ENCODE peak calls at places on chromosomes 5 and 9, in seven cellular contexts. C is ovary, Y is A549, H is NB4, M is transverse colon, J is stomach, I is spleen. F is an unnamed sample.
A peak's percentile ranks its signal among the peaks of the same experiment; 100 is the strongest.

GRCh38 chr5:170572453-170572852 is 68.6 kb downstream of the KCNIP1 start:
- DNase-seq in J (no peak), C (no peak), Y (peak; percentile 3), M (no peak), I (no peak), H (peak; percentile 14), F (peak; percentile 31)

GRCh38 chr5:76807296-76807695 is 11.5 kb upstream of the F2RL1 start:
- DNase-seq in C (no peak), H (no peak), I (no peak), J (no peak), Y (peak; percentile 73), M (no peak), F (no peak)

GRCh38 chr5:145803072-145803471 is 32.1 kb downstream of the PRELID2 start:
- DNase-seq in J (no peak), Y (no peak), H (no peak), M (no peak), I (no peak), C (no peak), F (no peak)

GRCh38 chr5:139312075-139312474 is 18.5 kb downstream of the MATR3 start:
- DNase-seq in H (no peak), J (no peak), M (no peak), I (no peak), C (no peak), Y (no peak), F (no peak)

GRCh38 chr9:107138261-107138992 is 144.7 kb upstream of the RAD23B start:
- DNase-seq in J (no peak), Y (no peak), H (no peak), I (no peak), M (no peak), C (no peak), F (no peak)

GRCh38 chr9:21674894-21675293 is 127.5 kb upstream of the MTAP start:
- DNase-seq in I (no peak), H (no peak), J (no peak), M (no peak), C (no peak), Y (no peak), F (no peak)

GRCh38 chr9:82894961-82895902 is 167.7 kb downstream of the RASEF start:
- DNase-seq in C (no peak), Y (no peak), J (no peak), M (peak; percentile 22), H (no peak), I (no peak), F (no peak)

GRCh38 chr5:164893071-164893470 is 1387.7 kb downstream of the MAT2B start:
- DNase-seq in M (no peak), Y (no peak), H (no peak), J (no peak), I (no peak), C (no peak), F (no peak)

GRCh38 chr5:68465934-68466551 is 250.5 kb downstream of the PIK3R1 start:
- DNase-seq in J (no peak), M (no peak), H (no peak), C (no peak), Y (no peak), I (no peak), F (no peak)

GRCh38 chr9:35051069-35051967 is 21.1 kb downstream of the VCP start:
- DNase-seq in H (peak; percentile 81), J (peak; percentile 45), M (peak; percentile 41), C (peak; percentile 41), I (no peak), Y (peak; percentile 52), F (no peak)

GRCh38 chr9:110996436-110997224 is 41.6 kb downstream of the LPAR1 start:
- DNase-seq in J (peak; percentile 39), C (peak; percentile 36), Y (no peak), M (peak; percentile 52), I (no peak), H (no peak), F (peak; percentile 91)

GRCh38 chr5:172524573-172525021 is 70.3 kb upstream of the SH3PXD2B start:
- DNase-seq in C (no peak), Y (no peak), M (peak; percentile 33), I (peak; percentile 14), J (no peak), H (no peak), F (peak; percentile 16)

GRCh38 chr9:35935261-35935660 is 22.7 kb downstream of the OR2S2 start:
- DNase-seq in Y (no peak), H (no peak), M (no peak), C (no peak), I (no peak), J (no peak), F (no peak)

GRCh38 chr5:133321286-133321832 is 269.5 kb downstream of the HSPA4 start:
- DNase-seq in J (no peak), H (no peak), M (no peak), C (no peak), Y (no peak), I (peak; percentile 56), F (no peak)

GRCh38 chr9:75890541-75891276 is at the start of gene PCSK5:
- DNase-seq in M (peak; percentile 94), Y (peak; percentile 90), H (peak; percentile 57), I (peak; percentile 91), J (peak; percentile 75), C (peak; percentile 95), F (peak; percentile 97)

GRCh38 chr9:77177894-77178794 is 810 bp downstream of the VPS13A start:
- DNase-seq in C (peak; percentile 37), M (peak; percentile 53), H (peak; percentile 69), I (peak; percentile 89), Y (peak; percentile 32), J (peak; percentile 44), F (no peak)

GRCh38 chr9:77375956-77376532 is 198.7 kb downstream of the VPS13A start:
- DNase-seq in M (no peak), I (no peak), Y (no peak), C (no peak), J (no peak), H (no peak), F (no peak)

GRCh38 chr9:127567119-127567897 is 44.8 kb upstream of the STXBP1 start:
- DNase-seq in M (peak; percentile 81), I (no peak), J (peak; percentile 76), Y (peak; percentile 61), H (peak; percentile 40), C (peak; percentile 52), F (no peak)

GRCh38 chr5:39691993-39692392 is 267.2 kb upstream of the DAB2 start:
- DNase-seq in H (no peak), I (no peak), M (no peak), C (no peak), Y (peak; percentile 12), J (no peak), F (no peak)

GRCh38 chr9:111287127-111287526 is 42.9 kb downstream of the OR2K2 start:
- DNase-seq in Y (peak; percentile 6), C (no peak), M (no peak), H (no peak), J (no peak), I (no peak), F (no peak)

GRCh38 chr9:70413427-70413797 is 1.0 kb downstream of the KLF9 start:
- DNase-seq in C (no peak), H (no peak), J (no peak), I (no peak), M (no peak), Y (no peak), F (no peak)

GRCh38 chr5:54522080-54522479 is 4.5 kb downstream of the SNX18 start:
- DNase-seq in J (no peak), I (no peak), Y (no peak), H (no peak), M (no peak), C (no peak), F (no peak)

GRCh38 chr5:54520940-54521339 is 3.4 kb downstream of the SNX18 start:
- DNase-seq in M (no peak), C (no peak), I (no peak), Y (no peak), H (no peak), J (no peak), F (no peak)

GRCh38 chr5:54518146-54519082 is 855 bp downstream of the SNX18 start:
- DNase-seq in H (peak; percentile 76), C (peak; percentile 44), Y (peak; percentile 17), J (peak; percentile 70), M (peak; percentile 58), I (peak; percentile 95), F (no peak)

GRCh38 chr5:54519083-54519541 is 1.6 kb downstream of the SNX18 start:
- DNase-seq in C (peak; percentile 29), Y (no peak), H (no peak), J (no peak), M (no peak), I (peak; percentile 86), F (peak; percentile 83)

DNA sequence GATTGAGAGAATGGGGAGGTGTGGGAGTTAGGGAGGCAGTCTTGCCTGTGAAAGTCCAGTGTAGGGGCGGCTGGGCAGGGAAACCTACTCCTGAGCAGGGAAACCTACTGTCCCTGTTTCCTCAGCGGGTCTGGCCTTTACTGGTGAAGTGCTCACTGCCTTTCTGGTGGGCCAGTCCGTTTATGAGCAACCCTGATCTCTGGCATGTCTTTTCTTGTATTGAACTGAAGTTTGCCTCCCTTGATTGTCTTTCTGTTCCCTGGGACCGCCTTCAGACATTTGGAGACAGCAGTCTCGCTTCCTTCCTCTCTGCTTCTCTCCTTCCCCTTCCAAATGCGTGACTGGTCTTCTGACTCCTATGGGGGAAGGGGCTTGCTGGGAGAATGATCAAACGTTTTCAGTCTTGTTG is 2.9 kb downstream of the SNX18 start:
- DNase-seq in C (peak; percentile 36), J (peak; percentile 37), Y (no peak), H (peak; percentile 72), M (no peak), I (no peak), F (peak; percentile 88)
- TF ChIP-seq POLR2A in C (no peak), J (no peak), Y (no peak), H (no peak), M (no peak), I (no peak), F (no peak)

GRCh38 chr9:101530076-101530711 is 3.5 kb upstream of the RNF20 start:
- DNase-seq in H (peak; percentile 75), C (peak; percentile 76), Y (peak; percentile 79), I (no peak), M (peak; percentile 77), J (peak; percentile 71), F (peak; percentile 75)
- TF ChIP-seq CTCF in H (peak; percentile 56), C (peak; percentile 62), Y (peak; percentile 89), I (peak; percentile 87), M (peak; percentile 89), J (peak; percentile 81), F (no peak)

DNA sequence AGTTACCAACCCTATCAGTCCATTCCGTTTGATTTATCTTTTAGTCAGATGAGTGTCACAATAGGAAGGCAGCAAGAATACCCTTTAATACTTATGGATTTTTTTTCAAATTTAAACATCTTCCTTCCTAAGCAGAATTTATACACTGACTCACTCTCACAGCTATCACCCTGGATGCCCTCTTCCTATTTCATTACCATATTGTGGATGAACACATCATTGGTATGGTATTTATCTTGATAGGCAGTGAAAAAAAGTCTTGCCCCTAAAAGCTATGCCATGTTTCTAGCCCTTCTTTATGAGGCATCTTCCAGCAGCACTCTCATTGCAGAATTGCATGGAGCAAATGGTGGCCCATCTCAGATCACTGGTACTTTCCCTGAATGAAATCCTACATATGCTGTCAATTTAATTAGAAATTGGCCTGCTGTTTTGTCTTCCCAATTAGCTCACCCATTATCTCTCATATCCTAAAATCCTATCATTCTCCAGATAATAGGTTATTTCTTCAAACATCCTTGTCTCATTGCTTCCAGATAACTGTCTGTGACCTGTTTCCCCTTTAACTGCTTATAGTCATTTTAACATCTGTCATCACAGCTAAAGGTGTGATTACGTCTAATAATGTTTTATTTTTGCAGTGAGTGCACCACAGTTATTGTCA is 433.5 kb upstream of the POU5F2 start:
- DNase-seq in Y (no peak), H (no peak), I (no peak), C (no peak), M (no peak), J (no peak), F (no peak)
- H3K4me3 ChIP-seq in Y (no peak overlapping the region), H (no peak overlapping the region), I (no peak overlapping the region), C (no peak overlapping the region), M (no peak overlapping the region), J (no peak overlapping the region), F (no peak overlapping the region)

GRCh38 chr5:180809403-180810209 is 7.0 kb upstream of the MGAT1 start:
- DNase-seq in I (peak; percentile 97), C (peak; percentile 94), Y (peak; percentile 94), M (peak; percentile 94), H (peak; percentile 91), J (peak; percentile 91), F (peak; percentile 97)
- TF ChIP-seq POLR2A in I (no peak), C (no peak), Y (peak; percentile 48), M (peak; percentile 35), H (no peak), J (no peak), F (no peak)

F was measured in lower leg skin.